ENCODE peak calls at places on chromosomes 4 and X, in eight cellular contexts. F is right lobe of liver, X is cardiac muscle cell, H is germinal center, J is NCI-H1694, S is uterus, U is cardiac septum, I is frontal cortex. Z is an unnamed sample.
A peak's percentile ranks its signal among the peaks of the same experiment; 100 is the strongest.

GRCh38 chr4:185657191-185657590 is 121.9 kb upstream of the PDLIM3 start:
- DNase-seq in H (no peak), U (no peak), S (no peak), X (no peak), I (no peak), F (no peak), J (no peak), Z (no peak)

GRCh38 chr4:46993075-46994006 is at the start of gene GABRA4:
- DNase-seq in U (peak; percentile 75), S (no peak), J (no peak), I (no peak), F (no peak), H (no peak), X (no peak), Z (no peak)

GRCh38 chrX:10235851-10236250 is 79.1 kb downstream of the CLCN4 start:
- DNase-seq in X (peak; percentile 74), H (no peak), I (no peak), J (no peak), F (no peak), S (no peak), U (no peak), Z (no peak)

GRCh38 chr4:101201421-101201820 is 145.9 kb downstream of the PPP3CA start:
- DNase-seq in F (no peak), J (peak; percentile 31), U (no peak), H (no peak), S (no peak), I (no peak), X (no peak), Z (no peak)

GRCh38 chrX:85365370-85365995 is 14.0 kb downstream of the POF1B start:
- DNase-seq in J (no peak), U (no peak), S (no peak), H (no peak), F (no peak), I (no peak), X (no peak), Z (no peak)

GRCh38 chr4:66062044-66062443 is 391.8 kb upstream of the EPHA5 start:
- DNase-seq in F (no peak), I (no peak), J (no peak), X (peak; percentile 28), H (no peak), U (no peak), S (no peak), Z (no peak)

GRCh38 chrX:55161581-55161980 is 58.6 kb upstream of the PAGE5 start:
- DNase-seq in F (no peak), X (peak; percentile 30), I (no peak), S (no peak), H (no peak), U (no peak), J (no peak), Z (no peak)

GRCh38 chr4:27360651-27361347 is 500.2 kb downstream of the STIM2 start:
- DNase-seq in X (peak; percentile 46), F (no peak), H (no peak), S (no peak), I (no peak), U (no peak), J (no peak), Z (no peak)

GRCh38 chr4:109462802-109463201 is 29.2 kb downstream of the SEC24B start:
- DNase-seq in H (no peak), F (no peak), J (no peak), I (no peak), S (no peak), X (no peak), U (no peak), Z (no peak)

GRCh38 chr4:84727491-84727890 is 144.6 kb downstream of the CDS1 start:
- DNase-seq in S (no peak), F (no peak), U (no peak), I (no peak), J (no peak), X (no peak), H (no peak), Z (no peak)

GRCh38 chr4:181418491-181418890 is 824.7 kb upstream of the TENM3 start:
- DNase-seq in F (no peak), S (no peak), U (no peak), X (no peak), J (no peak), I (no peak), H (no peak), Z (no peak)